ENCODE peak calls at places on chromosome 4, in eight cellular contexts. X, O, V, A, L, P, U and G are unnamed samples.
A peak's percentile ranks its signal among the peaks of the same experiment; 100 is the strongest.

GRCh38 chr4:185793716-185794115 is 18.3 kb downstream of the SORBS2 start:
- DNase-seq in X (no peak), O (no peak), V (no peak), A (no peak), L (no peak), P (no peak), U (peak; percentile 70), G (no peak)

GRCh38 chr4:77959566-77960338 is 97.1 kb downstream of the MRPL1 start:
- DNase-seq in X (no peak), O (peak; percentile 26), V (peak; percentile 1), A (no peak), L (peak; percentile 24), P (peak; percentile 73), U (no peak), G (no peak)

GRCh38 chr4:177554966-177555574 is 112.8 kb upstream of the AGA start:
- DNase-seq in X (no peak), O (peak; percentile 48), V (no peak), A (no peak), L (no peak), P (peak; percentile 46), U (no peak), G (peak; percentile 22)

GRCh38 chr4:112082954-112083586 is 62.2 kb upstream of the FAM241A start:
- DNase-seq in X (no peak), O (no peak), V (no peak), A (no peak), L (peak; percentile 47), P (peak; percentile 68), U (no peak), G (no peak)

GRCh38 chr4:154312246-154312645 is 179.4 kb downstream of the DCHS2 start:
- DNase-seq in X (no peak), O (no peak), V (no peak), A (no peak), L (no peak), P (no peak), U (no peak), G (no peak)

GRCh38 chr4:1177274-1178141 is 5.1 kb upstream of the SPON2 start:
- DNase-seq in X (no peak), O (no peak), V (no peak), A (no peak), L (no peak), P (peak; percentile 78), U (peak; percentile 69), G (no peak)

GRCh38 chr4:151430737-151431457 is 21.9 kb downstream of the FHIP1A start:
- DNase-seq in X (no peak), O (no peak), V (no peak), A (no peak), L (no peak), P (no peak), U (no peak), G (no peak)

GRCh38 chr4:156137971-156138581 is 184.4 kb upstream of the CTSO start:
- DNase-seq in X (no peak), O (no peak), V (no peak), A (no peak), L (no peak), P (no peak), U (no peak), G (no peak)

GRCh38 chr4:182306792-182307507 is 63.7 kb downstream of the TENM3 start:
- DNase-seq in X (no peak), O (no peak), V (no peak), A (no peak), L (no peak), P (no peak), U (no peak), G (no peak)

GRCh38 chr4:8615366-8615765 is 22.8 kb downstream of the CPZ start:
- DNase-seq in X (no peak), O (no peak), V (no peak), A (no peak), L (no peak), P (no peak), U (peak; percentile 26), G (no peak)

GRCh38 chr4:121696140-121696640 is 590 bp downstream of the ANXA5 start:
- DNase-seq in X (peak; percentile 35), O (peak; percentile 70), V (peak; percentile 39), A (peak; percentile 33), L (peak; percentile 66), P (peak; percentile 95), U (peak; percentile 94), G (peak; percentile 69)

GRCh38 chr4:62640296-62640695 is 1440.2 kb downstream of the ADGRL3 start:
- DNase-seq in X (no peak), O (no peak), V (no peak), A (no peak), L (no peak), P (no peak), U (no peak), G (no peak)

GRCh38 chr4:121462660-121463261 is 81.9 kb upstream of the QRFPR start:
- DNase-seq in X (peak; percentile 19), O (peak; percentile 71), V (peak; percentile 32), A (no peak), L (peak; percentile 36), P (peak; percentile 88), U (no peak), G (peak; percentile 40)

GRCh38 chr4:139814285-139815015 is 148.8 kb downstream of the MGST2 start:
- DNase-seq in X (no peak), O (no peak), V (no peak), A (no peak), L (peak; percentile 56), P (peak; percentile 59), U (no peak), G (no peak)

GRCh38 chr4:108833041-108833440 is 70.2 kb upstream of the ETNPPL start:
- DNase-seq in X (no peak), O (no peak), V (no peak), A (no peak), L (no peak), P (no peak), U (no peak), G (no peak)

GRCh38 chr4:8928074-8928473 is 56.4 kb upstream of the HMX1 start:
- DNase-seq in X (no peak), O (no peak), V (no peak), A (no peak), L (no peak), P (no peak), U (no peak), G (no peak)

GRCh38 chr4:100302061-100303026 is 112.1 kb upstream of the DDIT4L start:
- DNase-seq in X (no peak), O (no peak), V (no peak), A (no peak), L (no peak), P (no peak), U (peak; percentile 25), G (no peak)

GRCh38 chr4:108072300-108072699 is 82.6 kb downstream of the HADH start:
- DNase-seq in X (no peak), O (peak; percentile 86), V (peak; percentile 71), A (peak; percentile 2), L (no peak), P (no peak), U (no peak), G (peak; percentile 64)

GRCh38 chr4:23237771-23238170 is 545.0 kb downstream of the GBA3 start:
- DNase-seq in X (no peak), O (no peak), V (no peak), A (no peak), L (no peak), P (no peak), U (peak; percentile 42), G (no peak)

GRCh38 chr4:139834210-139834609 is 168.6 kb downstream of the MGST2 start:
- DNase-seq in X (no peak), O (no peak), V (no peak), A (no peak), L (no peak), P (no peak), U (no peak), G (no peak)

GRCh38 chr4:140097572-140097971 is 56.4 kb downstream of the MAML3 start:
- DNase-seq in X (no peak), O (no peak), V (no peak), A (no peak), L (no peak), P (no peak), U (no peak), G (no peak)

GRCh38 chr4:172009461-172009860 is 196.3 kb downstream of the GALNTL6 start:
- DNase-seq in X (no peak), O (no peak), V (no peak), A (no peak), L (no peak), P (no peak), U (no peak), G (no peak)

GRCh38 chr4:21992330-21992729 is 43.8 kb upstream of the KCNIP4 start:
- DNase-seq in X (no peak), O (no peak), V (no peak), A (no peak), L (peak; percentile 27), P (peak; percentile 57), U (no peak), G (no peak)

GRCh38 chr4:11505225-11505971 is 76.7 kb upstream of the HS3ST1 start:
- DNase-seq in X (no peak), O (no peak), V (peak; percentile 21), A (no peak), L (no peak), P (no peak), U (no peak), G (peak; percentile 24)

GRCh38 chr4:127145001-127145400 is 487.8 kb upstream of the INTU start:
- DNase-seq in X (no peak), O (no peak), V (no peak), A (no peak), L (no peak), P (no peak), U (no peak), G (no peak)

GRCh38 chr4:5186584-5187170 is 135.4 kb downstream of the STK32B start:
- DNase-seq in X (no peak), O (no peak), V (no peak), A (no peak), L (no peak), P (no peak), U (no peak), G (no peak)

GRCh38 chr4:174532479-174532878 is 10.2 kb upstream of the HPGD start:
- DNase-seq in X (no peak), O (no peak), V (no peak), A (no peak), L (no peak), P (no peak), U (no peak), G (no peak)

GRCh38 chr4:15695240-15695699 is 7.6 kb upstream of the BST1 start:
- DNase-seq in X (no peak), O (no peak), V (no peak), A (no peak), L (peak; percentile 87), P (peak; percentile 96), U (no peak), G (no peak)

GRCh38 chr4:53510981-53511380 is 80.3 kb downstream of the LNX1 start:
- DNase-seq in X (no peak), O (no peak), V (no peak), A (no peak), L (no peak), P (peak; percentile 8), U (no peak), G (no peak)

GRCh38 chr4:8723222-8723980 is 130.8 kb downstream of the CPZ start:
- DNase-seq in X (no peak), O (no peak), V (no peak), A (no peak), L (no peak), P (no peak), U (no peak), G (no peak)

GRCh38 chr4:25550376-25551030 is 105.1 kb upstream of the SLC34A2 start:
- DNase-seq in X (no peak), O (no peak), V (no peak), A (no peak), L (no peak), P (no peak), U (no peak), G (no peak)

GRCh38 chr4:8461616-8462015 is 21.0 kb downstream of the TRMT44 start:
- DNase-seq in X (no peak), O (no peak), V (no peak), A (no peak), L (no peak), P (no peak), U (no peak), G (no peak)

GRCh38 chr4:7719354-7720174 is 220.1 kb downstream of the AFAP1 start:
- DNase-seq in X (no peak), O (peak; percentile 69), V (peak; percentile 26), A (peak; percentile 35), L (no peak), P (peak; percentile 57), U (peak; percentile 82), G (peak; percentile 63)